ENCODE peak calls at places on chromosome 12, in eight cellular contexts. A, M, C, P, O, B, X and H are unnamed samples.
A peak's percentile ranks its signal among the peaks of the same experiment; 100 is the strongest.

GRCh38 chr12:100043657-100044056 is 58.9 kb upstream of the ANKS1B start:
- DNase-seq in A (no peak), M (no peak), C (no peak), P (no peak), O (no peak), B (no peak), X (no peak), H (no peak)

GRCh38 chr12:45349911-45350310 is 134.0 kb downstream of the ANO6 start:
- DNase-seq in A (no peak), M (no peak), C (no peak), P (no peak), O (peak; percentile 26), B (no peak), X (no peak), H (no peak)

GRCh38 chr12:113874999-113875561 is 91.0 kb downstream of the RBM19 start:
- DNase-seq in A (no peak), M (no peak), C (no peak), P (no peak), O (peak; percentile 37), B (no peak), X (peak; percentile 85), H (no peak)

GRCh38 chr12:65649126-65649525 is 175.2 kb upstream of the HMGA2 start:
- DNase-seq in A (no peak), M (peak; percentile 99), C (no peak), P (no peak), O (peak; percentile 99), B (no peak), X (peak; percentile 99), H (peak; percentile 26)

GRCh38 chr12:108846320-108846719 is 11.1 kb downstream of the SSH1 start:
- DNase-seq in A (no peak), M (no peak), C (no peak), P (no peak), O (no peak), B (no peak), X (no peak), H (no peak)

GRCh38 chr12:30578426-30578825 is 117.2 kb downstream of the IPO8 start:
- DNase-seq in A (no peak), M (no peak), C (no peak), P (no peak), O (no peak), B (no peak), X (no peak), H (no peak)

GRCh38 chr12:45458854-45459807 is 243.2 kb downstream of the ANO6 start:
- DNase-seq in A (no peak), M (no peak), C (no peak), P (no peak), O (no peak), B (no peak), X (no peak), H (no peak)

GRCh38 chr12:990649-991349 is at the start of gene ERC1:
- DNase-seq in A (peak; percentile 95), M (no peak), C (peak; percentile 82), P (peak; percentile 95), O (peak; percentile 83), B (peak; percentile 53), X (peak; percentile 79), H (peak; percentile 95)

GRCh38 chr12:104643921-104644669 is 187.3 kb downstream of the CHST11 start:
- DNase-seq in A (peak; percentile 41), M (no peak), C (no peak), P (no peak), O (no peak), B (no peak), X (no peak), H (no peak)

GRCh38 chr12:3972576-3972975 is 99.4 kb upstream of the PARP11 start:
- DNase-seq in A (no peak), M (no peak), C (no peak), P (peak; percentile 55), O (no peak), B (no peak), X (no peak), H (no peak)

GRCh38 chr12:26231930-26232329 is 36.6 kb downstream of the SSPN start:
- DNase-seq in A (no peak), M (no peak), C (no peak), P (no peak), O (no peak), B (no peak), X (no peak), H (no peak)

GRCh38 chr12:104313568-104314241 is 10.2 kb downstream of the EID3 start:
- DNase-seq in A (no peak), M (no peak), C (no peak), P (no peak), O (no peak), B (no peak), X (no peak), H (no peak)

GRCh38 chr12:118760623-118761022 is 220.7 kb upstream of the SRRM4 start:
- DNase-seq in A (no peak), M (no peak), C (no peak), P (no peak), O (no peak), B (no peak), X (no peak), H (no peak)

GRCh38 chr12:6563448-6564050 is 4.5 kb downstream of the NOP2 start:
- DNase-seq in A (peak; percentile 71), M (no peak), C (peak; percentile 62), P (peak; percentile 86), O (peak; percentile 27), B (peak; percentile 56), X (no peak), H (peak; percentile 47)

GRCh38 chr12:75550401-75550851 is 39.0 kb upstream of the KRR1 start:
- DNase-seq in A (no peak), M (no peak), C (no peak), P (no peak), O (no peak), B (no peak), X (no peak), H (no peak)

GRCh38 chr12:62021808-62022207 is 238.4 kb upstream of the USP15 start:
- DNase-seq in A (no peak), M (no peak), C (no peak), P (no peak), O (no peak), B (no peak), X (no peak), H (no peak)

GRCh38 chr12:10900530-10900929 is 8.8 kb downstream of the TAS2R13 start:
- DNase-seq in A (no peak), M (no peak), C (no peak), P (no peak), O (no peak), B (no peak), X (no peak), H (no peak)

GRCh38 chr12:94218244-94218643 is 69.9 kb downstream of the PLXNC1 start:
- DNase-seq in A (no peak), M (no peak), C (no peak), P (peak; percentile 1), O (no peak), B (no peak), X (no peak), H (no peak)

GRCh38 chr12:64773386-64773785 is 14.2 kb upstream of the GNS start:
- DNase-seq in A (no peak), M (no peak), C (no peak), P (no peak), O (no peak), B (no peak), X (no peak), H (no peak)

GRCh38 chr12:64701283-64701682 is 57.9 kb downstream of the GNS start:
- DNase-seq in A (no peak), M (no peak), C (no peak), P (no peak), O (no peak), B (no peak), X (no peak), H (no peak)

GRCh38 chr12:125259525-125259924 is 194.3 kb downstream of the AACS start:
- DNase-seq in A (no peak), M (no peak), C (no peak), P (no peak), O (no peak), B (no peak), X (no peak), H (no peak)

GRCh38 chr12:2540535-2540941 is 254.2 kb upstream of the FKBP4 start:
- DNase-seq in A (no peak), M (no peak), C (no peak), P (no peak), O (no peak), B (no peak), X (no peak), H (no peak)

GRCh38 chr12:6960291-6961277 is 9.4 kb downstream of the PTPN6 start:
- DNase-seq in A (peak; percentile 68), M (no peak), C (no peak), P (peak; percentile 74), O (no peak), B (no peak), X (peak; percentile 29), H (peak; percentile 59)

GRCh38 chr12:69698054-69698453 is 1.0 kb downstream of the BEST3 start:
- DNase-seq in A (no peak), M (no peak), C (no peak), P (no peak), O (no peak), B (no peak), X (no peak), H (no peak)

GRCh38 chr12:643478-644292 is 19.6 kb downstream of the NINJ2 start:
- DNase-seq in A (no peak), M (no peak), C (no peak), P (no peak), O (no peak), B (no peak), X (no peak), H (peak; percentile 26)

GRCh38 chr12:105382771-105383632 is 52.5 kb downstream of the C12orf75 start:
- DNase-seq in A (peak; percentile 78), M (peak; percentile 25), C (no peak), P (no peak), O (peak; percentile 80), B (no peak), X (peak; percentile 63), H (peak; percentile 55)

GRCh38 chr12:4037747-4038312 is 164.6 kb upstream of the PARP11 start:
- DNase-seq in A (peak; percentile 40), M (no peak), C (no peak), P (no peak), O (no peak), B (no peak), X (peak; percentile 46), H (peak; percentile 59)

GRCh38 chr12:50326636-50327284 is 43.4 kb upstream of the LIMA1 start:
- DNase-seq in A (no peak), M (no peak), C (no peak), P (no peak), O (peak; percentile 42), B (no peak), X (peak; percentile 36), H (no peak)

GRCh38 chr12:39792938-39793337 is 173.3 kb upstream of the ABCD2 start:
- DNase-seq in A (no peak), M (no peak), C (no peak), P (no peak), O (no peak), B (no peak), X (no peak), H (no peak)

GRCh38 chr12:116547955-116548471 is 11.2 kb upstream of the MAP1LC3B2 start:
- DNase-seq in A (peak; percentile 69), M (no peak), C (no peak), P (no peak), O (no peak), B (no peak), X (peak; percentile 53), H (no peak)

GRCh38 chr12:27861428-27862167 is 81.6 kb upstream of the MANSC4 start:
- DNase-seq in A (peak; percentile 26), M (no peak), C (no peak), P (no peak), O (no peak), B (no peak), X (no peak), H (no peak)

GRCh38 chr12:19833775-19834501 is 394.6 kb downstream of the AEBP2 start:
- DNase-seq in A (no peak), M (no peak), C (peak; percentile 16), P (no peak), O (no peak), B (no peak), X (peak; percentile 24), H (no peak)

GRCh38 chr12:93776581-93777018 is 99.4 kb downstream of the CRADD start:
- DNase-seq in A (no peak), M (no peak), C (no peak), P (no peak), O (peak; percentile 74), B (no peak), X (peak; percentile 87), H (no peak)

GRCh38 chr12:109462868-109463692 is 14.0 kb downstream of the KCTD10 start:
- DNase-seq in A (no peak), M (peak; percentile 87), C (no peak), P (no peak), O (peak; percentile 95), B (no peak), X (peak; percentile 94), H (peak; percentile 69)